ENCODE peak calls at places on chromosomes 6 and 20, in eight cellular contexts. H, Q, M, G, K, O, W and T are unnamed samples.
A peak's percentile ranks its signal among the peaks of the same experiment; 100 is the strongest.

GRCh38 chr20:34311118-34312023 is 8.2 kb upstream of the AHCY start:
- ATAC-seq in H (peak; percentile 78), O (peak; percentile 40), M (peak; percentile 87), Q (no peak), G (peak; percentile 6), K (peak; percentile 57), W (peak; percentile 6), T (no peak)

GRCh38 chr6:159875194-159875593 is 15.6 kb upstream of the MAS1 start:
- ATAC-seq in O (no peak), G (peak; percentile 49), K (no peak), W (peak; percentile 86), Q (no peak), H (peak; percentile 99), M (peak; percentile 97), T (no peak)

GRCh38 chr6:10582774-10583508 is 61.8 kb downstream of the GCNT2 start:
- ATAC-seq in Q (no peak), W (no peak), H (peak; percentile 53), O (no peak), M (peak; percentile 56), G (no peak), K (no peak), T (no peak)

GRCh38 chr20:59452856-59453255 is 151.5 kb upstream of the PHACTR3 start:
- ATAC-seq in Q (no peak), H (peak; percentile 21), K (no peak), M (no peak), G (no peak), O (no peak), W (no peak), T (no peak)

GRCh38 chr6:97009781-97010492 is 85.4 kb downstream of the KLHL32 start:
- ATAC-seq in G (no peak), Q (no peak), M (no peak), O (no peak), K (no peak), H (peak; percentile 68), W (no peak), T (no peak)

GRCh38 chr6:21098744-21099143 is 494.8 kb upstream of the SOX4 start:
- ATAC-seq in G (no peak), W (no peak), Q (no peak), O (no peak), H (peak; percentile 66), M (no peak), K (no peak), T (no peak)

GRCh38 chr6:116665464-116665863 is 3.1 kb downstream of the ZUP1 start:
- ATAC-seq in Q (no peak), H (no peak), G (peak; percentile 66), W (no peak), K (no peak), O (no peak), M (no peak), T (no peak)

GRCh38 chr6:42708096-42708495 is 14.3 kb downstream of the PRPH2 start:
- ATAC-seq in K (no peak), M (no peak), G (no peak), H (no peak), W (no peak), Q (no peak), O (no peak), T (no peak)

GRCh38 chr6:131644921-131645320 is 7.8 kb downstream of the ENPP3 start:
- ATAC-seq in K (no peak), O (no peak), M (no peak), H (no peak), Q (no peak), W (no peak), G (no peak), T (no peak)

GRCh38 chr6:144305985-144306384 is 20.9 kb downstream of the UTRN start:
- ATAC-seq in W (peak; percentile 93), Q (no peak), G (no peak), O (no peak), M (peak; percentile 12), H (no peak), K (no peak), T (no peak)

GRCh38 chr20:50563133-50563944 is 53.2 kb downstream of the PTPN1 start:
- ATAC-seq in O (no peak), M (peak; percentile 85), G (no peak), H (no peak), K (no peak), W (peak; percentile 39), Q (no peak), T (no peak)

GRCh38 chr6:165184192-165184979 is 125.0 kb downstream of the C6orf118 start:
- ATAC-seq in M (no peak), Q (no peak), H (no peak), K (no peak), W (no peak), G (no peak), O (peak; percentile 46), T (no peak)

GRCh38 chr20:53921443-53921973 is 148.9 kb downstream of the BCAS1 start:
- ATAC-seq in O (no peak), H (no peak), W (no peak), M (no peak), Q (no peak), K (no peak), G (no peak), T (no peak)

GRCh38 chr6:21836772-21837460 is 243.4 kb downstream of the SOX4 start:
- ATAC-seq in G (no peak), K (no peak), H (peak; percentile 75), M (no peak), O (no peak), W (peak; percentile 71), Q (no peak), T (no peak)

GRCh38 chr20:64102647-64103354 is 4.6 kb downstream of the NPBWR2 start:
- ATAC-seq in Q (peak; percentile 67), G (peak; percentile 25), M (peak; percentile 6), K (peak; percentile 57), O (no peak), W (no peak), H (peak; percentile 66), T (no peak)

GRCh38 chr6:48486876-48487275 is 375.9 kb upstream of the PTCHD4 start:
- ATAC-seq in K (no peak), O (no peak), W (no peak), G (no peak), M (no peak), Q (no peak), H (no peak), T (no peak)

GRCh38 chr6:111832833-111833418 is 40.3 kb downstream of the FYN start:
- ATAC-seq in H (no peak), O (no peak), M (no peak), W (peak; percentile 50), G (no peak), K (no peak), Q (no peak), T (no peak)

GRCh38 chr6:39831701-39832100 is 39.5 kb downstream of the DAAM2 start:
- ATAC-seq in H (no peak), G (no peak), W (no peak), K (no peak), M (no peak), O (no peak), Q (no peak), T (no peak)
- H3K4me3 ChIP-seq in H (no peak overlapping the region), G (no peak overlapping the region), W (no peak overlapping the region), K (no peak overlapping the region), M (no peak overlapping the region), O (no peak overlapping the region), Q (no peak overlapping the region), T (no peak overlapping the region)

DNA sequence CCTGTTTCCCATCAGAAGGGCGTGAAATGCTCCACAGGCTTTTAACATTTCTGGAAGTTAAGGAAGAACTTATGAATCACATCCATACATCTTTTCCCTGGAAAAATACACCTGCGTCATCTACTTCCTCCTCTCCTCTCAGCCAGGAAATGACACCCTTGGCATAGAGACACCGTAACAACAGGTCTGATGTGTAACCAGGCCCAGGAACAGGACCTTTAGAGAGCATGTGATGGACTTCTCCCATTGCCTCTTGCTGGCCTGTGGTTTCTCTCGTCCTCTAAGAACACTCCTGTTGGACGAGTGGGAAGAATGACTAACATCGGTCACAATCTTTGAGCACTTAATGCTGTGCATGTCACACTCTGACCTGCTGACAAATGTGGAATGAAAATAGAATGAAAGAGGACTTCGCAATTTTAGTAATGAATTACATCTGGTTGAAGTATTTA is 28.5 kb upstream of the CITED2 start:
- ATAC-seq in W (no peak), H (no peak), G (no peak), Q (no peak), O (peak; percentile 72), K (no peak), M (no peak), T (peak; percentile 88)
- TF ChIP-seq POLR2AphosphoS5 in W (no peak), H (no peak), G (no peak), Q (no peak), O (peak; percentile 73), K (no peak), M (no peak), T (peak; percentile 57)

GRCh38 chr6:166826264-166826663 is 130.1 kb downstream of the RNASET2 start:
- ATAC-seq in K (no peak), W (no peak), M (no peak), Q (no peak), G (no peak), O (no peak), H (no peak), T (no peak)

GRCh38 chr6:166830891-166831363 is 125.4 kb downstream of the RNASET2 start:
- ATAC-seq in W (peak; percentile 62), O (no peak), M (no peak), H (no peak), Q (no peak), G (no peak), K (no peak), T (no peak)

GRCh38 chr6:166834049-166834448 is 122.3 kb downstream of the RNASET2 start:
- ATAC-seq in H (no peak), W (no peak), O (no peak), M (no peak), K (no peak), Q (no peak), G (no peak), T (no peak)

GRCh38 chr6:166828397-166829002 is 127.8 kb downstream of the RNASET2 start:
- ATAC-seq in H (no peak), G (no peak), W (no peak), O (no peak), K (no peak), M (no peak), Q (no peak), T (no peak)

DNA sequence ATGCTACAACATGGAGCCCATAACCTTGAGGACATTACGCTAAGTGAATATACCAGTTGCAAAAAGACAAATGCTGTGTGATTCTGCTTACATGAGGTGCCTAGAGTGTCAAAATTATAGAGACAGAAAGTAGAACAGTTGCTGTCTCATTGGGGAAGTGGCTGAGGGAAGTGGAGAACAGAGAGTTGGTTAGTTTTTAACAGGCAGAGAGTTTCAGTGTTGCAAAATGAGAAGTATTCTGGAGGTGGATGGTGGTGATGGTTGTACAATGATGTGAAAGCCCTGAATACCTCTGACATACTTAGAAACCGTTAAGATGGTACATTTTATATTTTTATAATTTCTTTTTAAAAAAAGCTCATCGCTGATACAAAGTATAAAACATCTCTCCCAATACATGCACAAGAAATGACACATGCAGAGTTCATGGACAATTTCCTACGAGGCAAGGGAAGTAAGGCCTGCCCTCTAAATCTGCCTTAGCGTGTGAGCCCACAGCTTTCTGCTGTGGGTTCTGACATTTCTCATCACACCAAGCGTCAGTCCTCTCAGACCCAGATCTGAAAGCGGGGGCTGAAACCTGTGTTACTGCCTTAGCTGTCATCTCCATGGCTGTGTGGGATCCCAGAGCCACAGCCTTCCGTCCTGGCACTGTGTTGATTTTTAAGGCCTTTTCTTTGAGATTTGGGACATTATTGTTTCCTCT is 126.0 kb downstream of the RNASET2 start:
- ATAC-seq in Q (no peak), H (no peak), M (no peak), W (peak; percentile 94), K (no peak), G (no peak), O (no peak), T (no peak)
- H3K4me3 ChIP-seq in Q (no peak overlapping the region), H (no peak overlapping the region), M (no peak overlapping the region), W (peak overlapping the region; percentile 3), K (no peak overlapping the region), G (no peak overlapping the region), O (no peak overlapping the region), T (no peak overlapping the region)

GRCh38 chr6:24721461-24722215 is 2.7 kb upstream of the C6orf62 start:
- ATAC-seq in K (peak; percentile 84), O (peak; percentile 78), Q (peak; percentile 58), H (peak; percentile 65), G (peak; percentile 54), M (peak; percentile 80), W (peak; percentile 72), T (peak; percentile 75)
- TF ChIP-seq POLR2AphosphoS5 in K (peak; percentile 84), O (no peak), Q (peak; percentile 69), H (peak; percentile 77), G (peak; percentile 76), M (peak; percentile 88), W (peak; percentile 99), T (peak; percentile 88)